ENCODE peak calls at places on chromosome 15, in nine cellular contexts. Y is RWPE1; E is activated naive CD4-positive, alpha-beta T cell; S is GM23338; G is NCI-H460; B is esophagus squamous epithelium; X is AML-193; P is SK-N-DZ; U is left ventricle myocardium inferior. K is an unnamed sample.

GRCh38 chr15:62524848-62525247 is 359.8 kb upstream of the C2CD4B start:
- DNase-seq in Y (no peak), E (no peak), S (no peak), G (no peak), B (no peak), X (no peak), P (no peak), U (no peak), K (no peak)

GRCh38 chr15:52394020-52394608 is 98.5 kb upstream of the MYO5C start:
- DNase-seq in Y (no peak), E (no peak), S (no peak), G (no peak), B (no peak), X (no peak), P (no peak), U (no peak), K (peak; percentile 14)

GRCh38 chr15:38688761-38689160 is 124.1 kb upstream of the RASGRP1 start:
- DNase-seq in Y (no peak), E (peak; percentile 9), S (no peak), G (no peak), B (no peak), X (no peak), P (no peak), U (no peak), K (no peak)

GRCh38 chr15:80779658-80780415 is 667 bp downstream of the CEMIP start:
- DNase-seq in Y (peak; percentile 70), E (no peak), S (peak; percentile 63), G (no peak), B (no peak), X (no peak), P (peak; percentile 57), U (no peak), K (peak; percentile 58)

GRCh38 chr15:93449798-93450197 is 360.8 kb upstream of the RGMA start:
- DNase-seq in Y (no peak), E (no peak), S (no peak), G (no peak), B (no peak), X (no peak), P (no peak), U (no peak), K (no peak)

GRCh38 chr15:90221251-90221900 is 12.4 kb downstream of the CIB1 start:
- DNase-seq in Y (peak; percentile 48), E (no peak), S (peak; percentile 90), G (peak; percentile 72), B (no peak), X (peak; percentile 17), P (peak; percentile 74), U (peak; percentile 74), K (peak; percentile 79)

GRCh38 chr15:63013052-63013808 is 29.3 kb upstream of the TPM1 start:
- DNase-seq in Y (peak; percentile 81), E (no peak), S (no peak), G (peak; percentile 29), B (no peak), X (no peak), P (no peak), U (no peak), K (peak; percentile 78)

GRCh38 chr15:92840149-92840548 is 60.0 kb upstream of the CHD2 start:
- DNase-seq in Y (no peak), E (no peak), S (no peak), G (no peak), B (no peak), X (no peak), P (no peak), U (no peak), K (no peak)